ENCODE peak calls at places on chromosomes 4 and X, in five cellular contexts. One of them, this sample, is unnamed.

GRCh38 chrX:117982702-117983392 is 133.8 kb downstream of the KLHL13 start:
- DNase-seq in occipital lobe: no peak
- DNase-seq in activated naive CD4-positive, alpha-beta T cell: no peak
- DNase-seq in stimulated activated CD4-positive, alpha-beta T cell treated with anti-CD3 and anti-CD28 coated beads, TNF-alpha, amount 100 ng/mL, for 48 hours: no peak
- DNase-seq in AG09309: no peak
- DNase-seq in this sample: no peak

GRCh38 chr4:155071962-155072361 is 136.5 kb upstream of the NPY2R start:
- DNase-seq in occipital lobe: no peak
- DNase-seq in activated naive CD4-positive, alpha-beta T cell: no peak
- DNase-seq in stimulated activated CD4-positive, alpha-beta T cell treated with anti-CD3 and anti-CD28 coated beads, TNF-alpha, amount 100 ng/mL, for 48 hours: no peak
- DNase-seq in AG09309: no peak
- DNase-seq in this sample: no peak

GRCh38 chr4:98574816-98575215 is 83.6 kb downstream of the TSPAN5 start:
- DNase-seq in occipital lobe: no peak
- DNase-seq in activated naive CD4-positive, alpha-beta T cell: no peak
- DNase-seq in stimulated activated CD4-positive, alpha-beta T cell treated with anti-CD3 and anti-CD28 coated beads, TNF-alpha, amount 100 ng/mL, for 48 hours: no peak
- DNase-seq in AG09309: no peak
- DNase-seq in this sample: no peak

GRCh38 chr4:103046416-103047290 is 27.1 kb upstream of the SLC9B1 start:
- DNase-seq in occipital lobe: no peak
- DNase-seq in activated naive CD4-positive, alpha-beta T cell: peak
- DNase-seq in stimulated activated CD4-positive, alpha-beta T cell treated with anti-CD3 and anti-CD28 coated beads, TNF-alpha, amount 100 ng/mL, for 48 hours: no peak
- DNase-seq in AG09309: no peak
- DNase-seq in this sample: no peak

GRCh38 chr4:62495039-62495438 is 1294.9 kb downstream of the ADGRL3 start:
- DNase-seq in occipital lobe: no peak
- DNase-seq in activated naive CD4-positive, alpha-beta T cell: no peak
- DNase-seq in stimulated activated CD4-positive, alpha-beta T cell treated with anti-CD3 and anti-CD28 coated beads, TNF-alpha, amount 100 ng/mL, for 48 hours: no peak
- DNase-seq in AG09309: no peak
- DNase-seq in this sample: no peak

GRCh38 chr4:20172070-20172760 is 79.5 kb upstream of the SLIT2 start:
- DNase-seq in occipital lobe: no peak
- DNase-seq in activated naive CD4-positive, alpha-beta T cell: no peak
- DNase-seq in stimulated activated CD4-positive, alpha-beta T cell treated with anti-CD3 and anti-CD28 coated beads, TNF-alpha, amount 100 ng/mL, for 48 hours: no peak
- DNase-seq in AG09309: no peak
- DNase-seq in this sample: no peak

GRCh38 chr4:41339812-41340809 is 83.4 kb downstream of the UCHL1 start:
- DNase-seq in occipital lobe: peak
- DNase-seq in activated naive CD4-positive, alpha-beta T cell: no peak
- DNase-seq in stimulated activated CD4-positive, alpha-beta T cell treated with anti-CD3 and anti-CD28 coated beads, TNF-alpha, amount 100 ng/mL, for 48 hours: no peak
- DNase-seq in AG09309: peak
- DNase-seq in this sample: peak

GRCh38 chr4:10163296-10163695 is 46.7 kb upstream of the WDR1 start:
- DNase-seq in occipital lobe: no peak
- DNase-seq in activated naive CD4-positive, alpha-beta T cell: no peak
- DNase-seq in stimulated activated CD4-positive, alpha-beta T cell treated with anti-CD3 and anti-CD28 coated beads, TNF-alpha, amount 100 ng/mL, for 48 hours: no peak
- DNase-seq in AG09309: no peak
- DNase-seq in this sample: no peak

GRCh38 chr4:7197910-7198309 is 5.6 kb downstream of the SORCS2 start:
- DNase-seq in occipital lobe: no peak
- DNase-seq in activated naive CD4-positive, alpha-beta T cell: no peak
- DNase-seq in stimulated activated CD4-positive, alpha-beta T cell treated with anti-CD3 and anti-CD28 coated beads, TNF-alpha, amount 100 ng/mL, for 48 hours: no peak
- DNase-seq in AG09309: no peak
- DNase-seq in this sample: no peak

GRCh38 chr4:74230902-74231499 is 73.1 kb downstream of the MTHFD2L start:
- DNase-seq in occipital lobe: no peak
- DNase-seq in activated naive CD4-positive, alpha-beta T cell: no peak
- DNase-seq in stimulated activated CD4-positive, alpha-beta T cell treated with anti-CD3 and anti-CD28 coated beads, TNF-alpha, amount 100 ng/mL, for 48 hours: no peak
- DNase-seq in AG09309: peak
- DNase-seq in this sample: no peak

GRCh38 chr4:176005766-176006165 is 59.9 kb upstream of the WDR17 start:
- DNase-seq in occipital lobe: no peak
- DNase-seq in activated naive CD4-positive, alpha-beta T cell: no peak
- DNase-seq in stimulated activated CD4-positive, alpha-beta T cell treated with anti-CD3 and anti-CD28 coated beads, TNF-alpha, amount 100 ng/mL, for 48 hours: no peak
- DNase-seq in AG09309: no peak
- DNase-seq in this sample: no peak

GRCh38 chrX:130058667-130059066 is 51.6 kb downstream of the ELF4 start:
- DNase-seq in occipital lobe: no peak
- DNase-seq in activated naive CD4-positive, alpha-beta T cell: no peak
- DNase-seq in stimulated activated CD4-positive, alpha-beta T cell treated with anti-CD3 and anti-CD28 coated beads, TNF-alpha, amount 100 ng/mL, for 48 hours: no peak
- DNase-seq in AG09309: no peak
- DNase-seq in this sample: no peak

GRCh38 chr4:84870398-84871163 is 95.9 kb downstream of the WDFY3 start:
- DNase-seq in occipital lobe: no peak
- DNase-seq in activated naive CD4-positive, alpha-beta T cell: no peak
- DNase-seq in stimulated activated CD4-positive, alpha-beta T cell treated with anti-CD3 and anti-CD28 coated beads, TNF-alpha, amount 100 ng/mL, for 48 hours: no peak
- DNase-seq in AG09309: no peak
- DNase-seq in this sample: no peak

GRCh38 chrX:115679460-115679859 is 118.5 kb downstream of the PLS3 start:
- DNase-seq in occipital lobe: no peak
- DNase-seq in activated naive CD4-positive, alpha-beta T cell: no peak
- DNase-seq in stimulated activated CD4-positive, alpha-beta T cell treated with anti-CD3 and anti-CD28 coated beads, TNF-alpha, amount 100 ng/mL, for 48 hours: no peak
- DNase-seq in AG09309: no peak
- DNase-seq in this sample: no peak

GRCh38 chr4:16642897-16643296 is 255.5 kb downstream of the LDB2 start:
- DNase-seq in occipital lobe: no peak
- DNase-seq in activated naive CD4-positive, alpha-beta T cell: no peak
- DNase-seq in stimulated activated CD4-positive, alpha-beta T cell treated with anti-CD3 and anti-CD28 coated beads, TNF-alpha, amount 100 ng/mL, for 48 hours: no peak
- DNase-seq in AG09309: no peak
- DNase-seq in this sample: no peak

GRCh38 chr4:25536577-25537325 is 118.9 kb upstream of the SLC34A2 start:
- DNase-seq in occipital lobe: no peak
- DNase-seq in activated naive CD4-positive, alpha-beta T cell: no peak
- DNase-seq in stimulated activated CD4-positive, alpha-beta T cell treated with anti-CD3 and anti-CD28 coated beads, TNF-alpha, amount 100 ng/mL, for 48 hours: no peak
- DNase-seq in AG09309: no peak
- DNase-seq in this sample: no peak

GRCh38 chrX:136202889-136203288 is 48.3 kb downstream of the MAP7D3 start:
- DNase-seq in occipital lobe: no peak
- DNase-seq in activated naive CD4-positive, alpha-beta T cell: no peak
- DNase-seq in stimulated activated CD4-positive, alpha-beta T cell treated with anti-CD3 and anti-CD28 coated beads, TNF-alpha, amount 100 ng/mL, for 48 hours: no peak
- DNase-seq in AG09309: peak
- DNase-seq in this sample: no peak

GRCh38 chr4:7705602-7706001 is 234.1 kb downstream of the AFAP1 start:
- DNase-seq in occipital lobe: no peak
- DNase-seq in activated naive CD4-positive, alpha-beta T cell: no peak
- DNase-seq in stimulated activated CD4-positive, alpha-beta T cell treated with anti-CD3 and anti-CD28 coated beads, TNF-alpha, amount 100 ng/mL, for 48 hours: no peak
- DNase-seq in AG09309: no peak
- DNase-seq in this sample: no peak

GRCh38 chr4:52846502-52846901 is 15.6 kb upstream of the RASL11B start:
- DNase-seq in occipital lobe: no peak
- DNase-seq in activated naive CD4-positive, alpha-beta T cell: no peak
- DNase-seq in stimulated activated CD4-positive, alpha-beta T cell treated with anti-CD3 and anti-CD28 coated beads, TNF-alpha, amount 100 ng/mL, for 48 hours: no peak
- DNase-seq in AG09309: no peak
- DNase-seq in this sample: no peak